ENCODE peak calls at places on chromosomes 3 and 15, in seven cellular contexts. R, D, E, S, G, I and U are unnamed samples.

GRCh38 chr3:14795996-14796395 is 22.8 kb upstream of the FGD5 start:
- DNase-seq in R (no peak), D (no peak), E (no peak), S (no peak), G (no peak), I (no peak), U (no peak)

GRCh38 chr3:100297784-100298183 is 36.8 kb upstream of the NIT2 start:
- DNase-seq in R (no peak), D (no peak), E (no peak), S (no peak), G (no peak), I (peak), U (no peak)

GRCh38 chr3:107959767-107960166 is 131.1 kb downstream of the CD47 start:
- DNase-seq in R (no peak), D (no peak), E (no peak), S (no peak), G (no peak), I (no peak), U (no peak)

GRCh38 chr3:155791190-155791589 is 14.9 kb downstream of the C3orf33 start:
- DNase-seq in R (no peak), D (no peak), E (no peak), S (peak), G (peak), I (no peak), U (no peak)

GRCh38 chr3:145704020-145704419 is 457.0 kb downstream of the PLOD2 start:
- DNase-seq in R (no peak), D (no peak), E (no peak), S (no peak), G (peak), I (no peak), U (no peak)

GRCh38 chr3:44476963-44477311 is 533 bp downstream of the ZNF445 start:
- DNase-seq in R (no peak), D (no peak), E (no peak), S (no peak), G (no peak), I (no peak), U (no peak)

GRCh38 chr3:171178714-171179113 is 152.2 kb upstream of the SLC2A2 start:
- DNase-seq in R (no peak), D (no peak), E (no peak), S (no peak), G (no peak), I (no peak), U (no peak)

GRCh38 chr15:74196175-74196574 is 6.4 kb downstream of the STRA6 start:
- DNase-seq in R (no peak), D (no peak), E (peak), S (peak), G (peak), I (peak), U (no peak)

GRCh38 chr3:192816274-192816853 is 89.0 kb upstream of the FGF12 start:
- DNase-seq in R (no peak), D (no peak), E (no peak), S (peak), G (peak), I (peak), U (no peak)

GRCh38 chr3:139611540-139611939 is 66.2 kb downstream of the NMNAT3 start:
- DNase-seq in R (no peak), D (no peak), E (no peak), S (no peak), G (no peak), I (no peak), U (no peak)

GRCh38 chr15:33215941-33216872 is 21.7 kb upstream of the FMN1 start:
- DNase-seq in R (no peak), D (no peak), E (no peak), S (peak), G (peak), I (no peak), U (peak)